ENCODE peak calls at places on chromosomes 16 and 17, in five cellular contexts. I is MM.1S, M is AG09319, X is pancreas, Z is A549. B is an unnamed sample.

GRCh38 chr16:588639-588888 is 1.3 kb upstream of the RAB40C start:
- DNase-seq in X (peak), M (no peak), Z (no peak), I (peak), B (peak)

GRCh38 chr17:6641374-6641818 is 536 bp downstream of the TXNDC17 start:
- DNase-seq in X (no peak), I (peak), Z (no peak), M (no peak), B (no peak)

GRCh38 chr17:17647521-17648178 is 33.6 kb upstream of the RAI1 start:
- DNase-seq in X (no peak), I (no peak), Z (no peak), M (no peak), B (no peak)

GRCh38 chr17:19391432-19391831 is 4.4 kb upstream of the MFAP4 start:
- DNase-seq in M (no peak), X (no peak), Z (no peak), I (no peak), B (no peak)

GRCh38 chr16:24645739-24646645 is 83.5 kb upstream of the TNRC6A start:
- DNase-seq in Z (peak), I (no peak), X (no peak), M (peak), B (peak)

GRCh38 chr17:59775786-59776350 is 68.4 kb downstream of the VMP1 start:
- DNase-seq in X (no peak), M (no peak), Z (no peak), I (no peak), B (no peak)

GRCh38 chr16:27781195-27781524 is 231.2 kb downstream of the KATNIP start:
- DNase-seq in Z (no peak), I (no peak), M (no peak), X (no peak), B (no peak)

GRCh38 chr17:79647456-79647915 is 36.6 kb upstream of the RBFOX3 start:
- DNase-seq in Z (no peak), M (no peak), X (no peak), I (no peak), B (no peak)

GRCh38 chr16:64952177-64952576 is 169.7 kb downstream of the CDH11 start:
- DNase-seq in I (no peak), X (no peak), Z (no peak), M (peak), B (peak)

GRCh38 chr17:5055543-5055942 is 20.3 kb upstream of the SLC52A1 start:
- DNase-seq in I (no peak), Z (no peak), M (no peak), X (no peak), B (no peak)

GRCh38 chr17:67443931-67444597 is 67.0 kb downstream of the PITPNC1 start:
- DNase-seq in Z (no peak), M (peak), X (no peak), I (no peak), B (no peak)

GRCh38 chr17:71941920-71942319 is 178.9 kb upstream of the SOX9 start:
- DNase-seq in X (no peak), M (no peak), I (no peak), Z (no peak), B (no peak)

GRCh38 chr17:38868968-38869646 is 751 bp upstream of the LASP1 start:
- DNase-seq in Z (peak), X (peak), I (peak), M (peak), B (peak)

GRCh38 chr16:85286066-85286712 is 173.9 kb upstream of the CIBAR2 start:
- DNase-seq in X (no peak), Z (no peak), M (peak), I (no peak), B (peak)

GRCh38 chr16:62077998-62078397 is 41.8 kb upstream of the CDH8 start:
- DNase-seq in I (peak), X (no peak), Z (no peak), M (no peak), B (no peak)

GRCh38 chr16:75306102-75306762 is 54.8 kb upstream of the BCAR1 start:
- DNase-seq in M (no peak), I (no peak), X (peak), Z (peak), B (peak)

GRCh38 chr16:57601801-57602478 is 26.5 kb upstream of the ADGRG1 start:
- DNase-seq in X (no peak), I (peak), Z (no peak), M (no peak), B (no peak)

GRCh38 chr17:32755045-32755805 is 121.7 kb downstream of the MYO1D start:
- DNase-seq in M (peak), I (peak), Z (peak), X (no peak), B (peak)

GRCh38 chr17:82838386-82839063 is 1.3 kb downstream of the ZNF750 start:
- DNase-seq in Z (no peak), I (no peak), M (no peak), X (peak), B (peak)

GRCh38 chr16:12162586-12162985 is 186.1 kb downstream of the SNX29 start:
- DNase-seq in X (no peak), I (no peak), M (no peak), Z (no peak), B (no peak)

GRCh38 chr17:9350083-9350482 is 225.5 kb downstream of the STX8 start:
- DNase-seq in Z (no peak), X (no peak), M (peak), I (no peak), B (peak)

GRCh38 chr17:20997711-20998570 is 44.9 kb downstream of the USP22 start:
- DNase-seq in I (no peak), Z (no peak), M (no peak), X (no peak), B (no peak)

GRCh38 chr16:78727536-78727935 is 628.1 kb downstream of the WWOX start:
- DNase-seq in Z (no peak), X (no peak), M (no peak), I (no peak), B (no peak)

GRCh38 chr16:50303041-50303604 is 36.8 kb downstream of the ADCY7 start:
- DNase-seq in Z (no peak), X (no peak), I (no peak), M (no peak), B (no peak)

GRCh38 chr17:81648013-81648706 is 8.2 kb downstream of the PDE6G start:
- DNase-seq in X (no peak), I (no peak), M (no peak), Z (no peak), B (no peak)

GRCh38 chr16:75789237-75789636 is 62.9 kb upstream of the CPHXL start:
- DNase-seq in Z (peak), X (no peak), I (peak), M (peak), B (peak)

GRCh38 chr16:57325458-57325857 is 33.1 kb upstream of the CCL22 start:
- DNase-seq in X (no peak), Z (no peak), I (no peak), M (no peak), B (no peak)

GRCh38 chr17:43449470-43450202 is 34.1 kb upstream of the DHX8 start:
- DNase-seq in I (no peak), X (peak), Z (peak), M (no peak), B (no peak)

GRCh38 chr16:31113420-31114124 is 3.9 kb upstream of the KAT8 start:
- DNase-seq in Z (no peak), M (no peak), X (no peak), I (no peak), B (no peak)

GRCh38 chr16:25966172-25967097 is 274.7 kb downstream of the HS3ST4 start:
- DNase-seq in Z (no peak), I (peak), X (no peak), M (no peak), B (no peak)

GRCh38 chr17:73546770-73547345 is 97.4 kb downstream of the SDK2 start:
- DNase-seq in I (peak), Z (peak), X (no peak), M (no peak), B (no peak)

GRCh38 chr16:1158456-1159324 is 5.8 kb downstream of the CACNA1H start:
- DNase-seq in Z (no peak), I (no peak), X (peak), M (no peak), B (no peak)

GRCh38 chr17:18374216-18374615 is 3.4 kb upstream of the EVPLL start:
- DNase-seq in Z (no peak), M (no peak), X (no peak), I (no peak), B (no peak)

GRCh38 chr17:21842332-21843317 is 150.3 kb downstream of the KCNJ18 start:
- DNase-seq in Z (no peak), M (no peak), X (no peak), I (no peak), B (no peak)

GRCh38 chr16:80986557-80986956 is 20.1 kb downstream of the CMC2 start:
- DNase-seq in X (no peak), I (no peak), M (no peak), Z (no peak), B (no peak)

GRCh38 chr17:3867106-3867505 is 21.1 kb upstream of the NCBP3 start:
- DNase-seq in X (no peak), I (no peak), M (no peak), Z (no peak), B (no peak)

GRCh38 chr17:3873862-3874261 is 19.0 kb downstream of the CAMKK1 start:
- DNase-seq in X (no peak), I (no peak), Z (no peak), M (no peak), B (no peak)

GRCh38 chr17:3867606-3868005 is 21.6 kb upstream of the NCBP3 start:
- DNase-seq in I (no peak), X (no peak), Z (no peak), M (no peak), B (no peak)

GRCh38 chr17:3875317-3875716 is 17.5 kb downstream of the CAMKK1 start:
- DNase-seq in Z (no peak), I (no peak), X (no peak), M (no peak), B (no peak)

GRCh38 chr17:3870871-3871306 is 22.0 kb downstream of the CAMKK1 start:
- DNase-seq in X (no peak), M (no peak), Z (no peak), I (peak), B (no peak)
- TF ChIP-seq CTCF in X (no peak), M (no peak), Z (no peak), I (no peak), B (no peak)

DNA sequence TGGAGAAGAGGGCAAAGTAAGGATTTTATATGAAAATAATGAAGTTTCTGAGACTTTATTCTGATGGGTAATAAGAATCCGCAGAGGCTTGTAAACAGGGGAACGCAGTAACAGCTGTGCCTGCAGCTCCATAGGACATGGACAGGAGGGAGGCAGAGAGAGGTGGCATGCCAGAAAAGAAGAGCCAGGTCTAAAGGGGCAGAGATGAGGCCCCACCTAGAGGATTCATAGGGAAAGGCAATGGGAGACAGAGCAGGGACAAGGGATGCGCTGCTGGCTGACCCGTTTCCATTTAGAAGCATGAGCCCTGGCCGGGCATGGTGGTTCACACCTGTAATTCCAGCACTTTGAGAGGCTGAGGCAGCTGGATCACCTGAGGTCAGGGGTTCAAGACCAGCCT is 340.3 kb upstream of the CDH5 start:
- DNase-seq in I (no peak), X (no peak), Z (no peak), M (no peak), B (no peak)
- TF ChIP-seq CTCF in I (no peak), X (no peak), Z (no peak), M (peak), B (peak)

GRCh38 chr17:44527954-44528353 is 24.7 kb upstream of the GPATCH8 start:
- DNase-seq in M (no peak), Z (no peak), X (no peak), I (no peak), B (no peak)

GRCh38 chr17:44523672-44523972 is 20.4 kb upstream of the GPATCH8 start:
- DNase-seq in Z (no peak), X (no peak), M (no peak), I (no peak), B (no peak)

GRCh38 chr17:44527102-44527501 is 23.9 kb upstream of the GPATCH8 start:
- DNase-seq in Z (no peak), X (no peak), M (no peak), I (no peak), B (no peak)

GRCh38 chr17:44518032-44518431 is 14.8 kb upstream of the GPATCH8 start:
- DNase-seq in M (no peak), Z (no peak), X (no peak), I (no peak), B (peak)

DNA sequence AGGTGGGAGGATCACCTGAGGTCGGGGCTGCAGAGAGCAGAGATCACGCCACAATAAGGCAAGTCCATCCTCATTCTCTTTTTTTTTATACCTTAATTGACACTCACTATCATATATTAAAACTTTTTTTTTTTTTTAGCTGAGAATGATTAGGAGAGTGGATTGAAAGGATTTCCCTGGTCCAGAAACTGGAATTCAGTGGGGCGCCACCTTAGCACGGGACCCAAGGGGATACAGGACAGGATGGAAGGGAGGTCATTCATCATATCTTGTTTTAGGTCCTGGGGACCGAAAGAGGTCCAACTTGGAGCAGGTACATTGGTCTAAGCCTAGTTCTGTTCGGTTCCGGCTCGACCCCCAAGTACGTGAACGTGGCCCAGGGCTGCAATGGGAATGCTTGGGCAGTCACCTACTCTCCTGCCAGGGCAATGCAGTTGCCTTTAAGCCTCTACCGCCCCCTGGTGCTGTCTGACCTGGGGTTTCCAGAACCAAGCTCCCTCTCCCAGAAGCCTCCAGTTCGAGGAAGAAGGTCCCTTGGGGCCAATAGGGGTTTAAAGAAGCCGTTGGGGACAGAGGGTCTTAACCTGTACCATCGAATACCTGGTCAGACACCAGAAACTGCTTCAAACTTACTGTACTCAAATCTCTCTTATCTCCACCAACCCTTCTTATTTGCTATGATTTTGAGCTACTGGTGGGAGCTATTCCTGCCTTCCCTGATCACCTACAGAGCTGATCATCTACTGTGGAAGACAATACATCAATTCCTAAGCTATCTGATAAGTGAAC is 19.9 kb upstream of the GPATCH8 start:
- DNase-seq in X (peak), I (peak), M (no peak), Z (peak), B (peak)
- TF ChIP-seq CTCF in X (peak), I (peak), M (peak), Z (peak), B (peak)

GRCh38 chr17:2030779-2031163 is 818 bp downstream of the DPH1 start:
- DNase-seq in M (no peak), I (no peak), X (no peak), Z (no peak), B (no peak)
- TF ChIP-seq CTCF in M (peak), I (peak), X (no peak), Z (peak), B (peak)

DNA sequence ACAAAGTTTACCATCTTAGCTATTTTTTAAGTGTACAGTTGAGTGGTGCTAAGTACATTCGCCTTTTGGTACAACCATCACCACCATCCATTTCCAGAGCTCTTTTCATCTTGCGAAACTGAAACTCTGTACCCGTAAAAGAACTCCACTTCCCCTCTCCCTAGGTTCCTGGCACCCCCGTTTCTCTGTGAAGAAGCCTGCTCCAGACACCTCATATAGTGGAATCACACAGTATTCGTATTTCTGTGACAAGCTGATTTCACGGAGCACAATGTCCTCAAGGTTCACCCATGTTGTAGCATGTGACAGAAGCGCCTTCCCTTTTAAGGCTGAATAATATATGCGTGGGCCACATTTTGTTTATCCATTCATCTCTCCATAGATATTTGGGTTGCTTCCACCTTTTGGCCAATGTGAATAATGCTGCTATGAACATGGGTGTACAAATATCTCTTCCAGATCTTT is 54.2 kb upstream of the MAP3K14 start:
- DNase-seq in Z (peak), M (no peak), X (no peak), I (no peak), B (peak)
- TF ChIP-seq CTCF in Z (no peak), M (no peak), X (no peak), I (no peak), B (peak)

B was measured in HFFc6.